ENCODE peak calls at places on chromosomes 11 and 22, in five cellular contexts. D, V, B, X and U are unnamed samples.

GRCh38 chr11:36945384-36945783 is 347.3 kb upstream of the RAG2 start:
- DNase-seq in D (no peak), V (no peak), B (peak; percentile 89), X (no peak), U (no peak)

GRCh38 chr11:116693206-116694016 is 79.4 kb downstream of the BUD13 start:
- DNase-seq in D (no peak), V (peak; percentile 70), B (no peak), X (peak; percentile 70), U (no peak)

GRCh38 chr22:46737105-46737975 is 712 bp downstream of the CERK start:
- DNase-seq in D (no peak), V (no peak), B (peak; percentile 56), X (peak; percentile 72), U (peak; percentile 30)

GRCh38 chr22:32793604-32794003 is 7.9 kb upstream of the TIMP3 start:
- DNase-seq in D (no peak), V (no peak), B (no peak), X (no peak), U (no peak)

GRCh38 chr22:32618461-32619140 is 144.0 kb downstream of the FBXO7 start:
- DNase-seq in D (peak; percentile 89), V (no peak), B (no peak), X (no peak), U (no peak)

GRCh38 chr11:95089620-95090542 is at the start of gene ENDOD1:
- DNase-seq in D (peak; percentile 73), V (peak; percentile 80), B (peak; percentile 94), X (peak; percentile 93), U (peak; percentile 83)

GRCh38 chr11:16410479-16410878 is 54.1 kb upstream of the SOX6 start:
- DNase-seq in D (no peak), V (no peak), B (no peak), X (no peak), U (no peak)

GRCh38 chr22:46076651-46077339 is 73.5 kb upstream of the PPARA start:
- DNase-seq in D (peak; percentile 68), V (peak; percentile 43), B (peak; percentile 58), X (peak; percentile 50), U (peak; percentile 62)

GRCh38 chr11:116558504-116559252 is 214.1 kb downstream of the BUD13 start:
- DNase-seq in D (no peak), V (no peak), B (no peak), X (no peak), U (peak; percentile 33)

GRCh38 chr11:114162719-114163123 is 103.2 kb downstream of the ZBTB16 start:
- DNase-seq in D (peak; percentile 98), V (peak; percentile 92), B (peak; percentile 94), X (peak; percentile 79), U (peak; percentile 92)

GRCh38 chr11:83493034-83493433 is 206.9 kb upstream of the CCDC90B start:
- DNase-seq in D (no peak), V (no peak), B (peak; percentile 71), X (no peak), U (no peak)
- H3K4me3 ChIP-seq in D (no peak overlapping the region), V (no peak overlapping the region), B (no peak overlapping the region), X (no peak overlapping the region), U (no peak overlapping the region)

DNA sequence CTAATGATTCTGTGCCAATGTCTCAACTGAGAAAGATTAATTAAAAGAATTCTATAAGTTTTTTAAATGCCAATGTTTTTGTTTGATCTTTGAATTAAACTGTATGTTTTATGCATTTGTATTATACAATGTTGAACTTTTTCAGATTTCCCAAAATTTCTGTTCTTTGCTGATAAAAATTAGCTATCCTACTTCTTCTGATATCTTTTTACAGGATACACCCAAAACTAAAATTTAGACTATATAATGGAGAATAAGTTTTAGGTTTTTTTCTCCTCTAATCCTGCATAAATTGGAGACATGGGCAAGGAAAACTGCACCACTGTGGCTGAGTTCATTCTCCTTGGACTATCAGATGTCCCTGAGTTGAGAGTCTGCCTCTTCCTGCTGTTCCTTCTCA is at the start of gene OR5L2:
- DNase-seq in D (no peak), V (no peak), B (no peak), X (no peak), U (no peak)
- H3K9me3 ChIP-seq in D (no peaks in the 10 kb centered on the region), V (no peaks in the 10 kb centered on the region), B (peaks cover 3% of the 10 kb centered on the region), X (no peaks in the 10 kb centered on the region), U (no peaks in the 10 kb centered on the region)

DNA sequence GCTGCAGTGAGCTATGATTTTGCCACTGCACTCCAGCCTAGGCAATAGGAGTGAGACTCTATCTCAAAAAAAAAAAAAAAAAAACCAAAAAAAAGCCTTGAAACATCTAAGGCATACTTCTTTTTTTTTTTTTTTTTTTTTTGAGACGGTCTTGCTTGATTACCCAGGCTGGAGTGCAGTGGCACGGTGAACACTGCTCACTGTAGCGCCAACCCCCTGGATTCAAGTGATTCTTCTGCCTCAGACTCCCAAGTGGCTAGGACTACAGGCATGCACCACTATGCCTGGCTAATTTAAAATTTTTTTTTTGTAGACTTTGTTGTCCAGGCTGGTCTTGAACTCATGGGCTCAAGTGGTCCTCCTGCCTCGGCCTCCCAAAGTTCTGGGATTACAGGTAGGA is 19.5 kb downstream of the ARFGAP3 start:
- DNase-seq in D (no peak), V (no peak), B (no peak), X (no peak), U (no peak)
- H3K36me3 ChIP-seq in D (no peaks in the 10 kb centered on the region), V (peaks cover 46% of the 10 kb centered on the region), B (peaks cover 33% of the 10 kb centered on the region), X (no peaks in the 10 kb centered on the region), U (peaks cover 17% of the 10 kb centered on the region)

GRCh38 chr11:85663781-85664560 is 958 bp downstream of the CREBZF start:
- DNase-seq in D (peak; percentile 61), V (peak; percentile 82), B (peak; percentile 89), X (peak; percentile 90), U (peak; percentile 56)

GRCh38 chr11:85664561-85665481 is at the start of gene CREBZF:
- DNase-seq in D (peak; percentile 94), V (peak; percentile 93), B (peak; percentile 98), X (peak; percentile 96), U (peak; percentile 94)

GRCh38 chr11:85663080-85663729 is 1.7 kb downstream of the CREBZF start:
- DNase-seq in D (no peak), V (no peak), B (peak; percentile 24), X (no peak), U (no peak)

GRCh38 chr11:85665756-85666155 is 827 bp upstream of the CREBZF start:
- DNase-seq in D (no peak), V (no peak), B (no peak), X (no peak), U (no peak)

GRCh38 chr11:85661972-85662664 is 2.8 kb downstream of the CREBZF start:
- DNase-seq in D (no peak), V (no peak), B (no peak), X (no peak), U (no peak)
- H3K4me3 ChIP-seq in D (peak overlapping the region; percentile 81), V (peak overlapping the region; percentile 79), B (peak overlapping the region; percentile 87), X (no peak overlapping the region), U (peak overlapping the region; percentile 87)

GRCh38 chr11:58774164-58774593 is 42.4 kb upstream of the GLYAT start:
- DNase-seq in D (no peak), V (no peak), B (no peak), X (no peak), U (no peak)

GRCh38 chr11:58771458-58771855 is 39.7 kb upstream of the GLYAT start:
- DNase-seq in D (no peak), V (no peak), B (no peak), X (no peak), U (peak; percentile 43)

GRCh38 chr11:58772719-58773285 is 41.1 kb upstream of the GLYAT start:
- DNase-seq in D (no peak), V (no peak), B (no peak), X (no peak), U (no peak)

GRCh38 chr11:58776891-58777451 is 45.2 kb upstream of the GLYAT start:
- DNase-seq in D (no peak), V (no peak), B (no peak), X (no peak), U (no peak)

GRCh38 chr11:58775066-58775708 is 43.4 kb upstream of the GLYAT start:
- DNase-seq in D (no peak), V (no peak), B (no peak), X (no peak), U (no peak)
- H3K9me3 ChIP-seq in D (no peaks in the 10 kb centered on the region), V (no peaks in the 10 kb centered on the region), B (no peaks in the 10 kb centered on the region), X (no peaks in the 10 kb centered on the region), U (no peaks in the 10 kb centered on the region)

GRCh38 chr11:74233683-74234082 is 62.6 kb downstream of the PPME1 start:
- DNase-seq in D (no peak), V (no peak), B (no peak), X (no peak), U (no peak)

GRCh38 chr11:74238243-74238642 is 67.2 kb downstream of the PPME1 start:
- DNase-seq in D (no peak), V (no peak), B (no peak), X (no peak), U (no peak)

GRCh38 chr11:74232316-74232950 is 61.3 kb downstream of the PPME1 start:
- DNase-seq in D (no peak), V (no peak), B (no peak), X (no peak), U (no peak)

GRCh38 chr11:74237541-74237940 is 66.5 kb downstream of the PPME1 start:
- DNase-seq in D (no peak), V (no peak), B (no peak), X (no peak), U (no peak)

DNA sequence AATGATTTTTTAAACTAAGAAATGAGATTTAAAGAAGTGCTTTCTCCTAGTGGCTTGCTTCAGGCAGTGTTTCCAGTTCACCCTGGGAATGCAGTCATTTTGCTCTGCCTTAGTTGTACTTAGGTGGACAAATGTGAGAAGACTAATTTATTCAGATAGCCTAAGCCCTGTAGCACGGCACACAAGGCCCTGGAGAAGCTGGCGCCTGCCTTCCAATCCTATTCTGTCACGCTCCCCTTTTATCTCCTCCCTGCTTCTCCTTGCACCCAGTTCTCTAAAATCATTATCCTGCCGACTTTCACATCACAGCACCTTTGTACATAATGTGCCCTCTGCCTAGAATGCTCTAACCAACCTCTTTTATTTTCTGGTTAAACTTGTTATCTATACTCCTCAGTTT is 64.0 kb downstream of the PPME1 start:
- DNase-seq in D (no peak), V (no peak), B (no peak), X (no peak), U (no peak)
- H3K36me3 ChIP-seq in D (no peaks in the 10 kb centered on the region), V (no peaks in the 10 kb centered on the region), B (peaks cover 48% of the 10 kb centered on the region), X (no peaks in the 10 kb centered on the region), U (peaks cover 18% of the 10 kb centered on the region)

GRCh38 chr11:96228472-96228871 is 114.5 kb downstream of the MAML2 start:
- DNase-seq in D (peak; percentile 80), V (peak; percentile 13), B (peak; percentile 87), X (no peak), U (peak; percentile 85)
- H3K4me3 ChIP-seq in D (no peak overlapping the region), V (no peak overlapping the region), B (no peak overlapping the region), X (no peak overlapping the region), U (no peak overlapping the region)

GRCh38 chr22:48867891-48868290 is 959.8 kb downstream of the BRD1 start:
- DNase-seq in D (no peak), V (no peak), B (no peak), X (no peak), U (no peak)

GRCh38 chr22:48868554-48868953 is 959.1 kb downstream of the BRD1 start:
- DNase-seq in D (no peak), V (no peak), B (no peak), X (no peak), U (no peak)

GRCh38 chr22:48869161-48869560 is 958.5 kb downstream of the BRD1 start:
- DNase-seq in D (no peak), V (no peak), B (no peak), X (no peak), U (no peak)

GRCh38 chr22:48864748-48865147 is 962.9 kb downstream of the BRD1 start:
- DNase-seq in D (no peak), V (no peak), B (no peak), X (no peak), U (no peak)

GRCh38 chr22:48866906-48867597 is 960.6 kb downstream of the BRD1 start:
- DNase-seq in D (no peak), V (no peak), B (no peak), X (no peak), U (no peak)
- H3K9me3 ChIP-seq in D (no peaks in the 10 kb centered on the region), V (no peaks in the 10 kb centered on the region), B (peaks cover 7% of the 10 kb centered on the region), X (no peaks in the 10 kb centered on the region), U (no peaks in the 10 kb centered on the region)

GRCh38 chr22:17902960-17903359 is 121.4 kb downstream of the MICAL3 start:
- DNase-seq in D (no peak), V (no peak), B (no peak), X (no peak), U (no peak)
- H3K36me3 ChIP-seq in D (no peaks in the 10 kb centered on the region), V (no peaks in the 10 kb centered on the region), B (peaks cover 17% of the 10 kb centered on the region), X (no peaks in the 10 kb centered on the region), U (peaks cover 84% of the 10 kb centered on the region)